ENCODE peak calls at places on chromosome 14, in four cellular contexts. One of them, this sample, is unnamed.

GRCh38 chr14:44803239-44803905 is 158.4 kb downstream of the KLHL28 start:
- DNase-seq in endothelial cell of umbilical vein: peak
- DNase-seq in prostate gland: no peak
- DNase-seq in endodermal cell: no peak
- DNase-seq in this sample: no peak

GRCh38 chr14:29741909-29742401 is 185.7 kb downstream of the PRKD1 start:
- DNase-seq in endothelial cell of umbilical vein: peak
- DNase-seq in prostate gland: no peak
- DNase-seq in endodermal cell: no peak
- DNase-seq in this sample: no peak

GRCh38 chr14:26527095-26527494 is 70.7 kb downstream of the NOVA1 start:
- DNase-seq in endothelial cell of umbilical vein: no peak
- DNase-seq in prostate gland: no peak
- DNase-seq in endodermal cell: no peak
- DNase-seq in this sample: no peak

GRCh38 chr14:28766505-28767238 is at the start of gene FOXG1:
- DNase-seq in endothelial cell of umbilical vein: no peak
- DNase-seq in prostate gland: no peak
- DNase-seq in endodermal cell: peak
- DNase-seq in this sample: no peak

GRCh38 chr14:50082784-50083466 is 33.4 kb downstream of the VCPKMT start:
- DNase-seq in endothelial cell of umbilical vein: no peak
- DNase-seq in prostate gland: no peak
- DNase-seq in endodermal cell: no peak
- DNase-seq in this sample: no peak

GRCh38 chr14:82642425-82642824 is 1108.8 kb upstream of the SEL1L start:
- DNase-seq in endothelial cell of umbilical vein: no peak
- DNase-seq in prostate gland: no peak
- DNase-seq in endodermal cell: peak
- DNase-seq in this sample: no peak

GRCh38 chr14:99519931-99520421 is 38.8 kb downstream of the CCNK start:
- DNase-seq in endothelial cell of umbilical vein: no peak
- DNase-seq in prostate gland: no peak
- DNase-seq in endodermal cell: peak
- DNase-seq in this sample: no peak

GRCh38 chr14:90575336-90575735 is 178.5 kb downstream of the CALM1 start:
- DNase-seq in endothelial cell of umbilical vein: no peak
- DNase-seq in prostate gland: no peak
- DNase-seq in endodermal cell: no peak
- DNase-seq in this sample: no peak

GRCh38 chr14:69149461-69150244 is 3.3 kb downstream of the DCAF5 start:
- DNase-seq in endothelial cell of umbilical vein: peak
- DNase-seq in prostate gland: no peak
- DNase-seq in endodermal cell: no peak
- DNase-seq in this sample: no peak

GRCh38 chr14:103518416-103519042 is 4.1 kb downstream of the CKB start:
- DNase-seq in endothelial cell of umbilical vein: peak
- DNase-seq in prostate gland: peak
- DNase-seq in endodermal cell: peak
- DNase-seq in this sample: no peak

GRCh38 chr14:51846631-51847488 is 13.6 kb upstream of the GNG2 start:
- DNase-seq in endothelial cell of umbilical vein: peak
- DNase-seq in prostate gland: no peak
- DNase-seq in endodermal cell: peak
- DNase-seq in this sample: peak

GRCh38 chr14:99502989-99503421 is 21.8 kb downstream of the CCNK start:
- DNase-seq in endothelial cell of umbilical vein: no peak
- DNase-seq in prostate gland: no peak
- DNase-seq in endodermal cell: peak
- DNase-seq in this sample: no peak

GRCh38 chr14:102508774-102509743 is 517 bp downstream of the ANKRD9 start:
- DNase-seq in endothelial cell of umbilical vein: peak
- DNase-seq in prostate gland: no peak
- DNase-seq in endodermal cell: peak
- DNase-seq in this sample: no peak

GRCh38 chr14:50544911-50545310 is 12.5 kb upstream of the MAP4K5 start:
- DNase-seq in endothelial cell of umbilical vein: no peak
- DNase-seq in prostate gland: peak
- DNase-seq in endodermal cell: no peak
- DNase-seq in this sample: no peak

GRCh38 chr14:73662439-73663056 is 17.8 kb downstream of the DNAL1 start:
- DNase-seq in endothelial cell of umbilical vein: peak
- DNase-seq in prostate gland: peak
- DNase-seq in endodermal cell: peak
- DNase-seq in this sample: no peak

GRCh38 chr14:54216827-54217226 is 180.0 kb upstream of the CDKN3 start:
- DNase-seq in endothelial cell of umbilical vein: no peak
- DNase-seq in prostate gland: no peak
- DNase-seq in endodermal cell: no peak
- DNase-seq in this sample: no peak

GRCh38 chr14:46417066-46417465 is 234.5 kb downstream of the RPL10L start:
- DNase-seq in endothelial cell of umbilical vein: no peak
- DNase-seq in prostate gland: no peak
- DNase-seq in endodermal cell: no peak
- DNase-seq in this sample: no peak

GRCh38 chr14:57739543-57739942 is 126.3 kb downstream of the SLC35F4 start:
- DNase-seq in endothelial cell of umbilical vein: no peak
- DNase-seq in prostate gland: no peak
- DNase-seq in endodermal cell: no peak
- DNase-seq in this sample: no peak

GRCh38 chr14:100874411-100875091 is 29.0 kb downstream of the RTL1 start:
- DNase-seq in endothelial cell of umbilical vein: no peak
- DNase-seq in prostate gland: no peak
- DNase-seq in endodermal cell: no peak
- DNase-seq in this sample: no peak
- H3K27ac ChIP-seq in endothelial cell of umbilical vein: no peak
- H3K27ac ChIP-seq in prostate gland: no peak
- H3K27ac ChIP-seq in endodermal cell: no peak
- H3K27ac ChIP-seq in this sample: no peak

GRCh38 chr14:104598039-104598438 is 6.5 kb downstream of the TMEM179 start:
- DNase-seq in endothelial cell of umbilical vein: no peak
- DNase-seq in prostate gland: no peak
- DNase-seq in endodermal cell: no peak
- DNase-seq in this sample: no peak
- H3K27ac ChIP-seq in endothelial cell of umbilical vein: no peak
- H3K27ac ChIP-seq in prostate gland: no peak
- H3K27ac ChIP-seq in endodermal cell: no peak
- H3K27ac ChIP-seq in this sample: no peak

GRCh38 chr14:36663404-36664321 is 2.0 kb downstream of the PAX9 start:
- DNase-seq in endothelial cell of umbilical vein: no peak
- DNase-seq in prostate gland: no peak
- DNase-seq in endodermal cell: peak
- DNase-seq in this sample: no peak
- H3K27ac ChIP-seq in endothelial cell of umbilical vein: no peak
- H3K27ac ChIP-seq in prostate gland: peak
- H3K27ac ChIP-seq in endodermal cell: no peak
- H3K27ac ChIP-seq in this sample: no peak

GRCh38 chr14:65222434-65222833 is 120.1 kb upstream of the MAX start:
- DNase-seq in endothelial cell of umbilical vein: peak
- DNase-seq in prostate gland: peak
- DNase-seq in endodermal cell: peak
- DNase-seq in this sample: peak

GRCh38 chr14:65226824-65227604 is 124.7 kb upstream of the MAX start:
- DNase-seq in endothelial cell of umbilical vein: no peak
- DNase-seq in prostate gland: no peak
- DNase-seq in endodermal cell: peak
- DNase-seq in this sample: no peak

GRCh38 chr14:65224799-65225198 is 122.5 kb upstream of the MAX start:
- DNase-seq in endothelial cell of umbilical vein: no peak
- DNase-seq in prostate gland: peak
- DNase-seq in endodermal cell: no peak
- DNase-seq in this sample: no peak

GRCh38 chr14:65225299-65226159 is 123.2 kb upstream of the MAX start:
- DNase-seq in endothelial cell of umbilical vein: no peak
- DNase-seq in prostate gland: peak
- DNase-seq in endodermal cell: no peak
- DNase-seq in this sample: no peak

DNA sequence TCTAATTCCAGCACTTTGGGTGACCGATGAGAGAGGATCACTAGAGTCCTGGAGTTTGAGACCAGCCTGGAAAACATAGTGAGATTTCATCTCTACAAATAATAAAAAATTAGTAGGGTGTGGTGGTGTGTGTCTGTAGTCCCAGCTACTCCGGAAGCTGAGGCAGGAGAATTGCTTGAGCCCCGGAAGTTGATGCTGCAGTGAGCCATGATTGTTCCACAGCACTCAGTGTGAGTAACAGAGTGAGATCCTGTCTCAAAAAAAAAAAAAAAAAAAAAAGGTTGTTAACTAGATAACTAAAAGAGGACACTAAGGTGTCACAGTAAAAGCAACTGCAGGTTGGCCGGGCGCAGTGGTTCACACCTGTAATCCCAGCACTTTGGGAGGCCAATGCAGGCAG is 121.3 kb upstream of the MAX start:
- DNase-seq in endothelial cell of umbilical vein: no peak
- DNase-seq in prostate gland: no peak
- DNase-seq in endodermal cell: no peak
- DNase-seq in this sample: no peak
- H3K27ac ChIP-seq in endothelial cell of umbilical vein: no peak
- H3K27ac ChIP-seq in prostate gland: no peak
- H3K27ac ChIP-seq in endodermal cell: no peak
- H3K27ac ChIP-seq in this sample: no peak

DNA sequence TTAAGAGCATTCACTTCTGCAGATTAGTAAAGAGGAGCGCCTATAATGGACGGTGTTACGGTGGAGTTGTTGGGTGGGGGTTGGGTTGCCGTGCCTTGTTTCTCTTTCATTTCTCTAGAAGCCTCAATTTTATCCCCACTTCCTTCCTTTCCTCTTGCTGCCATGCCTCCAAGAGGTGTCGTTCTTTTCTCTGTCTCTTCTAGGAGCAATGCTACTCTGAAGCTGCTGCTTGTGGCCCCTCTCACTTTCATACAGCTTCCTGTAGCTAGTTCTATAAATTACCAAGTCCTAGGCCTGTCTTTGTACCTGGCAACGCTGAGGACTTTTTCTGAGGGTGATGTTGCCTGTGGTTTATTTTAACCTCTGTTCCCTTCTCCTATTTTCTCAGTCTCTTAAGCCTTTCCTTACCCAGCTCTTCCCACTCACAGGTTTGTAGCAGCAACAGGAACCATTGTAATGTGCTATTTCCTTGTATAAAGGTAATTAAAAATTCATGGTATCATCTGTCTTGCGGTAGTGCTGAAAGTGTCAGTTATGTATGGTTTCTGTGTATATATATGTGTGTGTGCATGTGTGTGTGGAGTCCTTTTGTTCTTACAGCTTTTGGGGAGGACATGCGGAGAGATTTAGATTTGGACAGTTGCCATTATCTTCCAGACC is 44.0 kb downstream of the DDHD1 start:
- DNase-seq in endothelial cell of umbilical vein: peak
- DNase-seq in prostate gland: no peak
- DNase-seq in endodermal cell: no peak
- DNase-seq in this sample: no peak
- H3K27ac ChIP-seq in endothelial cell of umbilical vein: no peak
- H3K27ac ChIP-seq in prostate gland: no peak
- H3K27ac ChIP-seq in endodermal cell: no peak
- H3K27ac ChIP-seq in this sample: no peak